ENCODE peak calls at places on chromosomes 4 and X, in four cellular contexts. One of them, this sample, is unnamed.

GRCh38 chr4:3732076-3733028 is 33.8 kb upstream of the ADRA2C start:
- DNase-seq in endothelial cell of umbilical vein: no peak
- DNase-seq in IMR-90: no peak
- DNase-seq in keratinocyte: no peak
- DNase-seq in this sample: no peak

GRCh38 chrX:85004255-85004654 is 578 bp downstream of the APOOL start:
- DNase-seq in keratinocyte: no peak
- DNase-seq in endothelial cell of umbilical vein: no peak
- DNase-seq in IMR-90: peak; percentile 28
- DNase-seq in this sample: no peak

GRCh38 chr4:7507381-7507780 is 72.7 kb upstream of the PSAPL1 start:
- DNase-seq in endothelial cell of umbilical vein: no peak
- DNase-seq in IMR-90: no peak
- DNase-seq in keratinocyte: no peak
- DNase-seq in this sample: no peak

GRCh38 chrX:31209005-31209612 is 137.3 kb upstream of the FTHL17 start:
- DNase-seq in endothelial cell of umbilical vein: peak; percentile 83
- DNase-seq in keratinocyte: no peak
- DNase-seq in IMR-90: peak; percentile 38
- DNase-seq in this sample: no peak

GRCh38 chr4:141703497-141703896 is 67.1 kb downstream of the IL15 start:
- DNase-seq in keratinocyte: no peak
- DNase-seq in IMR-90: no peak
- DNase-seq in endothelial cell of umbilical vein: no peak
- DNase-seq in this sample: no peak

GRCh38 chr4:186819357-186820086 is 95.9 kb upstream of the FAT1 start:
- DNase-seq in keratinocyte: no peak
- DNase-seq in IMR-90: no peak
- DNase-seq in endothelial cell of umbilical vein: no peak
- DNase-seq in this sample: no peak

GRCh38 chr4:137361756-137362470 is 170.4 kb downstream of the PCDH18 start:
- DNase-seq in keratinocyte: no peak
- DNase-seq in endothelial cell of umbilical vein: no peak
- DNase-seq in IMR-90: peak; percentile 32
- DNase-seq in this sample: no peak

GRCh38 chr4:110808371-110808878 is 185.5 kb upstream of the PITX2 start:
- DNase-seq in IMR-90: peak; percentile 65
- DNase-seq in endothelial cell of umbilical vein: no peak
- DNase-seq in keratinocyte: no peak
- DNase-seq in this sample: no peak

GRCh38 chr4:153564630-153565525 is 98.7 kb downstream of the TMEM131L start:
- DNase-seq in IMR-90: peak; percentile 60
- DNase-seq in endothelial cell of umbilical vein: no peak
- DNase-seq in keratinocyte: no peak
- DNase-seq in this sample: no peak

GRCh38 chr4:88442636-88443260 is 14.2 kb upstream of the HERC5 start:
- DNase-seq in IMR-90: no peak
- DNase-seq in keratinocyte: no peak
- DNase-seq in endothelial cell of umbilical vein: no peak
- DNase-seq in this sample: peak; percentile 8

GRCh38 chr4:28279249-28279648 is 1418.6 kb downstream of the STIM2 start:
- DNase-seq in IMR-90: no peak
- DNase-seq in keratinocyte: no peak
- DNase-seq in endothelial cell of umbilical vein: no peak
- DNase-seq in this sample: no peak

GRCh38 chr4:54213001-54213400 is 16.1 kb upstream of the PDGFRA start:
- DNase-seq in keratinocyte: no peak
- DNase-seq in IMR-90: no peak
- DNase-seq in endothelial cell of umbilical vein: no peak
- DNase-seq in this sample: no peak

GRCh38 chrX:8245411-8245810 is 74.3 kb upstream of the VCX2 start:
- DNase-seq in endothelial cell of umbilical vein: no peak
- DNase-seq in IMR-90: no peak
- DNase-seq in keratinocyte: no peak
- DNase-seq in this sample: no peak

GRCh38 chr4:6257243-6258025 is 12.2 kb upstream of the WFS1 start:
- DNase-seq in IMR-90: no peak
- DNase-seq in endothelial cell of umbilical vein: peak; percentile 50
- DNase-seq in keratinocyte: no peak
- DNase-seq in this sample: no peak

GRCh38 chr4:144582975-144583374 is 63.0 kb upstream of the HHIP start:
- DNase-seq in keratinocyte: no peak
- DNase-seq in endothelial cell of umbilical vein: peak; percentile 65
- DNase-seq in IMR-90: peak; percentile 28
- DNase-seq in this sample: no peak

GRCh38 chrX:41634284-41634683 is 54.5 kb upstream of the GPR34 start:
- DNase-seq in keratinocyte: no peak
- DNase-seq in IMR-90: peak; percentile 45
- DNase-seq in endothelial cell of umbilical vein: peak; percentile 1
- DNase-seq in this sample: peak; percentile 62

GRCh38 chr4:147312376-147313046 is 168.4 kb upstream of the EDNRA start:
- DNase-seq in IMR-90: peak; percentile 81
- DNase-seq in endothelial cell of umbilical vein: no peak
- DNase-seq in keratinocyte: no peak
- DNase-seq in this sample: no peak

GRCh38 chr4:13887010-13887409 is 259.5 kb upstream of the BOD1L1 start:
- DNase-seq in keratinocyte: no peak
- DNase-seq in IMR-90: no peak
- DNase-seq in endothelial cell of umbilical vein: no peak
- DNase-seq in this sample: no peak

GRCh38 chrX:25151749-25152148 is 136.0 kb upstream of the ARX start:
- DNase-seq in endothelial cell of umbilical vein: no peak
- DNase-seq in IMR-90: no peak
- DNase-seq in keratinocyte: no peak
- DNase-seq in this sample: no peak
- H3K9me1 ChIP-seq in endothelial cell of umbilical vein: no peaks in the 10 kb centered on the region
- H3K9me1 ChIP-seq in IMR-90: no peaks in the 10 kb centered on the region
- H3K9me1 ChIP-seq in keratinocyte: no peaks in the 10 kb centered on the region
- H3K9me1 ChIP-seq in this sample: no peaks in the 10 kb centered on the region

GRCh38 chr4:52071786-52072552 is 20.9 kb downstream of the SPATA18 start:
- DNase-seq in endothelial cell of umbilical vein: no peak
- DNase-seq in keratinocyte: no peak
- DNase-seq in IMR-90: no peak
- DNase-seq in this sample: no peak

DNA sequence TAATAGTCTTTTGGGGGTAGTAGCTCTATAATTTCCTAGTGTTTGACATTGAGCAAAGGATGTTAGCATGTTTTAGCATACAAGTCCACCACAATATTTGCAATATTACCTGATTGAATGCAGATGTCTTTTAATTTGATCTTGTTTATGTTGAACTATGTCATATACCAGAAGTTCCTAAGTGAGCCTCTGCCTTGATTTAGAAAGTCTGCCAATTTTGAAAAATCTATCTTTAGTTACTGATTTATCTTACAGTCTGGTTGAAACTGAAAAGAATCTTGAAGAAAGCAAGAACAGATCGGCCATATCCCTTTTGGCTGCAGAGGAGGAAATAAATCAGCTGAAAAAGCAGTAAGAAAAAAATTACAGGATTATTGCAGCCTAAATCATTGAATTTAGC is 18.5 kb downstream of the SPATA18 start:
- DNase-seq in keratinocyte: no peak
- DNase-seq in endothelial cell of umbilical vein: no peak
- DNase-seq in IMR-90: no peak
- DNase-seq in this sample: no peak
- H3K9me1 ChIP-seq in keratinocyte: no peaks in the 10 kb centered on the region
- H3K9me1 ChIP-seq in endothelial cell of umbilical vein: no peaks in the 10 kb centered on the region
- H3K9me1 ChIP-seq in IMR-90: no peaks in the 10 kb centered on the region
- H3K9me1 ChIP-seq in this sample: no peaks in the 10 kb centered on the region

GRCh38 chrX:65574356-65574755 is 39.8 kb upstream of the LAS1L start:
- DNase-seq in endothelial cell of umbilical vein: no peak
- DNase-seq in IMR-90: no peak
- DNase-seq in keratinocyte: no peak
- DNase-seq in this sample: no peak
- H3K9me1 ChIP-seq in endothelial cell of umbilical vein: no peaks in the 10 kb centered on the region
- H3K9me1 ChIP-seq in IMR-90: no peaks in the 10 kb centered on the region
- H3K9me1 ChIP-seq in keratinocyte: no peaks in the 10 kb centered on the region
- H3K9me1 ChIP-seq in this sample: no peaks in the 10 kb centered on the region

DNA sequence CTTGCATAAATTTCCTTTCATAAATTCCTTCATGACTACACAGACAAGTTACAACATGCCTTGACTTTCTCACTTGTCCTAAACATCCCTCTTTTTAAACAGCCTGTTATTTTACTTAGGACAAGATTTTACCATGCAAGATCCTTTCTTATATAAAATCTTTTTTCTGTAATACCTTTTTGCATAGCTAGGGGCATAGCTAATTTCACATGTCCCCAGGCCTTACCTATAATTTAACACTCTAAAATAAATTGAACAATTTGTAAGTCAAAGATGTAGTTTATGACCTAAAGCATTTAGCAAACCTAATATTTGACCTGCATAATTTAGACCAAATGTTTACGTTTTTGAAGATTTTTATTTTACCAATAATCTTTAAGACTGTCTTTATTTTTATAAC is 396.3 kb upstream of the FSTL5 start:
- DNase-seq in IMR-90: no peak
- DNase-seq in endothelial cell of umbilical vein: no peak
- DNase-seq in keratinocyte: no peak
- DNase-seq in this sample: no peak
- H3K9me1 ChIP-seq in IMR-90: no peaks in the 10 kb centered on the region
- H3K9me1 ChIP-seq in endothelial cell of umbilical vein: no peaks in the 10 kb centered on the region
- H3K9me1 ChIP-seq in keratinocyte: no peaks in the 10 kb centered on the region
- H3K9me1 ChIP-seq in this sample: no peaks in the 10 kb centered on the region

DNA sequence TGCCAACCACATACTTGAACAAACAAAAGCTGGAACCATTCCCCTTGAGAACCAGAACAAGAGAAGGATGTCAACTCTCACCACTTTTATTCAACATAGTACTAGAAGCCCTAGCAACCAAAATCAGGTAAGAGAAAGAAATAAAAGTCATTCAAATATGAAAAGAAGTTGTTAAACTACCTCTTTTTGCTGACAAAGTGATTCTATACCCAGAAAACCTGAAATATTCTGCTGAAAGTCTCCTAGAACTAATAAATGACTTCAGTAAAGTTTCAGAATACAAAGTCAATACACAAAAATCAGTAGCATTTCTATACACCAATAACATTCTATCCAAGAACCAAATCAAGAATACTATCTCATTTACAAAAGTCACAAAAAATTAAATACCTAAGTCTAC is 187.0 kb downstream of the UGT8 start:
- DNase-seq in IMR-90: no peak
- DNase-seq in keratinocyte: no peak
- DNase-seq in endothelial cell of umbilical vein: no peak
- DNase-seq in this sample: no peak
- H3K9me1 ChIP-seq in IMR-90: no peaks in the 10 kb centered on the region
- H3K9me1 ChIP-seq in keratinocyte: no peaks in the 10 kb centered on the region
- H3K9me1 ChIP-seq in endothelial cell of umbilical vein: no peaks in the 10 kb centered on the region
- H3K9me1 ChIP-seq in this sample: no peaks in the 10 kb centered on the region

DNA sequence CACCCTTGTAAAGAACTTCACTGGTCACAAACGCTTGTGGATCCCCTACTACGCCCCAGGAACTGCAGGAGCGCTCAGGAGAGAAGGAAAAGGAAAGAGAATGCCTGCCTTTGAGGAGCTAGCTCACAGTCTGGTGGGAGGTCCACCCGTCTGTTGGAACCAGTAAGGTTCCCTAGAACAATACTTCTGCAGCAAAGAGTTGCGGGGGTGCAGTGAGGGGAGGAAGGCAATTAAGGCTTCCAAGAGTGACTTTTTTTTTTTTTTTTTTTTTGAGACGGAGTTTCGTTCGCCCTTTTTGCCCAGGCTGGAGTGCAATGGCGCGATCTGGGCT is 321 bp upstream of the CTPS2 start:
- DNase-seq in IMR-90: no peak
- DNase-seq in endothelial cell of umbilical vein: peak; percentile 45
- DNase-seq in keratinocyte: no peak
- DNase-seq in this sample: no peak
- H3K9me1 ChIP-seq in IMR-90: no peaks in the 10 kb centered on the region
- H3K9me1 ChIP-seq in endothelial cell of umbilical vein: no peaks in the 10 kb centered on the region
- H3K9me1 ChIP-seq in keratinocyte: no peaks in the 10 kb centered on the region
- H3K9me1 ChIP-seq in this sample: no peaks in the 10 kb centered on the region

This sample was measured in K562.